ENCODE peak calls at places on chromosomes 16 and 17, in ten cellular contexts. One of them, this sample, is unnamed.

GRCh38 chr17:43966276-43966675 is 12.5 kb upstream of the PYY start:
- DNase-seq in foreskin fibroblast: no peak
- DNase-seq in AG09309: no peak
- DNase-seq in Calu3: peak; percentile 23
- DNase-seq in HuH-7.5: no peak
- DNase-seq in activated gamma-delta T cell: no peak
- DNase-seq in BE2C: no peak
- DNase-seq in activated T-helper 9 cell treated with anti-CD3 and anti-CD28 coated beads, Interleukin-2, amount 50 U/mL, for 16 hours: no peak
- DNase-seq in CD8-positive, alpha-beta T cell: no peak
- DNase-seq in fibroblast of gingiva: no peak
- DNase-seq in this sample: no peak

GRCh38 chr16:29198731-29199521 is 207.6 kb downstream of the NPIPB11 start:
- DNase-seq in foreskin fibroblast: no peak
- DNase-seq in AG09309: no peak
- DNase-seq in Calu3: no peak
- DNase-seq in HuH-7.5: no peak
- DNase-seq in activated gamma-delta T cell: no peak
- DNase-seq in BE2C: no peak
- DNase-seq in activated T-helper 9 cell treated with anti-CD3 and anti-CD28 coated beads, Interleukin-2, amount 50 U/mL, for 16 hours: no peak
- DNase-seq in CD8-positive, alpha-beta T cell: no peak
- DNase-seq in fibroblast of gingiva: no peak
- DNase-seq in this sample: no peak

GRCh38 chr16:1466968-1467521 is 7.8 kb downstream of the CLCN7 start:
- DNase-seq in foreskin fibroblast: no peak
- DNase-seq in AG09309: no peak
- DNase-seq in Calu3: peak; percentile 19
- DNase-seq in HuH-7.5: no peak
- DNase-seq in activated gamma-delta T cell: no peak
- DNase-seq in BE2C: no peak
- DNase-seq in activated T-helper 9 cell treated with anti-CD3 and anti-CD28 coated beads, Interleukin-2, amount 50 U/mL, for 16 hours: no peak
- DNase-seq in CD8-positive, alpha-beta T cell: no peak
- DNase-seq in fibroblast of gingiva: no peak
- DNase-seq in this sample: no peak

GRCh38 chr16:77784441-77785356 is 3.7 kb upstream of the VAT1L start:
- DNase-seq in foreskin fibroblast: no peak
- DNase-seq in AG09309: no peak
- DNase-seq in Calu3: no peak
- DNase-seq in HuH-7.5: no peak
- DNase-seq in activated gamma-delta T cell: no peak
- DNase-seq in BE2C: no peak
- DNase-seq in activated T-helper 9 cell treated with anti-CD3 and anti-CD28 coated beads, Interleukin-2, amount 50 U/mL, for 16 hours: no peak
- DNase-seq in CD8-positive, alpha-beta T cell: no peak
- DNase-seq in fibroblast of gingiva: no peak
- DNase-seq in this sample: no peak

GRCh38 chr17:49512296-49513043 is 17.4 kb downstream of the NGFR start:
- DNase-seq in foreskin fibroblast: no peak
- DNase-seq in AG09309: no peak
- DNase-seq in Calu3: no peak
- DNase-seq in HuH-7.5: no peak
- DNase-seq in activated gamma-delta T cell: no peak
- DNase-seq in BE2C: no peak
- DNase-seq in activated T-helper 9 cell treated with anti-CD3 and anti-CD28 coated beads, Interleukin-2, amount 50 U/mL, for 16 hours: no peak
- DNase-seq in CD8-positive, alpha-beta T cell: no peak
- DNase-seq in fibroblast of gingiva: no peak
- DNase-seq in this sample: no peak

GRCh38 chr16:89562027-89562599 is 1.6 kb downstream of the RPL13 start:
- DNase-seq in foreskin fibroblast: no peak
- DNase-seq in AG09309: no peak
- DNase-seq in Calu3: peak; percentile 54
- DNase-seq in HuH-7.5: no peak
- DNase-seq in activated gamma-delta T cell: no peak
- DNase-seq in BE2C: no peak
- DNase-seq in activated T-helper 9 cell treated with anti-CD3 and anti-CD28 coated beads, Interleukin-2, amount 50 U/mL, for 16 hours: no peak
- DNase-seq in CD8-positive, alpha-beta T cell: no peak
- DNase-seq in fibroblast of gingiva: no peak
- DNase-seq in this sample: no peak

GRCh38 chr17:82602986-82603385 is 45.3 kb downstream of the WDR45B start:
- DNase-seq in foreskin fibroblast: no peak
- DNase-seq in AG09309: no peak
- DNase-seq in Calu3: no peak
- DNase-seq in HuH-7.5: no peak
- DNase-seq in activated gamma-delta T cell: no peak
- DNase-seq in BE2C: no peak
- DNase-seq in activated T-helper 9 cell treated with anti-CD3 and anti-CD28 coated beads, Interleukin-2, amount 50 U/mL, for 16 hours: no peak
- DNase-seq in CD8-positive, alpha-beta T cell: no peak
- DNase-seq in fibroblast of gingiva: no peak
- DNase-seq in this sample: no peak

GRCh38 chr17:82047379-82047778 is 4.2 kb downstream of the RFNG start:
- DNase-seq in foreskin fibroblast: no peak
- DNase-seq in AG09309: no peak
- DNase-seq in Calu3: no peak
- DNase-seq in HuH-7.5: no peak
- DNase-seq in activated gamma-delta T cell: no peak
- DNase-seq in BE2C: no peak
- DNase-seq in activated T-helper 9 cell treated with anti-CD3 and anti-CD28 coated beads, Interleukin-2, amount 50 U/mL, for 16 hours: no peak
- DNase-seq in CD8-positive, alpha-beta T cell: no peak
- DNase-seq in fibroblast of gingiva: no peak
- DNase-seq in this sample: no peak

GRCh38 chr17:19933633-19934032 is 44.0 kb downstream of the AKAP10 start:
- DNase-seq in foreskin fibroblast: no peak
- DNase-seq in AG09309: no peak
- DNase-seq in Calu3: no peak
- DNase-seq in HuH-7.5: no peak
- DNase-seq in activated gamma-delta T cell: no peak
- DNase-seq in BE2C: no peak
- DNase-seq in activated T-helper 9 cell treated with anti-CD3 and anti-CD28 coated beads, Interleukin-2, amount 50 U/mL, for 16 hours: no peak
- DNase-seq in CD8-positive, alpha-beta T cell: no peak
- DNase-seq in fibroblast of gingiva: no peak
- DNase-seq in this sample: no peak

GRCh38 chr17:63490321-63490720 is 13.5 kb downstream of the ACE start:
- DNase-seq in foreskin fibroblast: no peak
- DNase-seq in AG09309: no peak
- DNase-seq in Calu3: no peak
- DNase-seq in HuH-7.5: no peak
- DNase-seq in activated gamma-delta T cell: no peak
- DNase-seq in BE2C: no peak
- DNase-seq in activated T-helper 9 cell treated with anti-CD3 and anti-CD28 coated beads, Interleukin-2, amount 50 U/mL, for 16 hours: no peak
- DNase-seq in CD8-positive, alpha-beta T cell: no peak
- DNase-seq in fibroblast of gingiva: no peak
- DNase-seq in this sample: peak; percentile 48

GRCh38 chr16:62392698-62393097 is 356.5 kb upstream of the CDH8 start:
- DNase-seq in foreskin fibroblast: no peak
- DNase-seq in AG09309: no peak
- DNase-seq in Calu3: no peak
- DNase-seq in HuH-7.5: no peak
- DNase-seq in activated gamma-delta T cell: no peak
- DNase-seq in BE2C: no peak
- DNase-seq in activated T-helper 9 cell treated with anti-CD3 and anti-CD28 coated beads, Interleukin-2, amount 50 U/mL, for 16 hours: no peak
- DNase-seq in CD8-positive, alpha-beta T cell: no peak
- DNase-seq in fibroblast of gingiva: no peak
- DNase-seq in this sample: no peak

GRCh38 chr17:10061131-10061581 is 137.2 kb downstream of the GAS7 start:
- DNase-seq in foreskin fibroblast: peak; percentile 42
- DNase-seq in AG09309: peak; percentile 54
- DNase-seq in Calu3: no peak
- DNase-seq in HuH-7.5: no peak
- DNase-seq in activated gamma-delta T cell: no peak
- DNase-seq in BE2C: no peak
- DNase-seq in activated T-helper 9 cell treated with anti-CD3 and anti-CD28 coated beads, Interleukin-2, amount 50 U/mL, for 16 hours: no peak
- DNase-seq in CD8-positive, alpha-beta T cell: no peak
- DNase-seq in fibroblast of gingiva: peak; percentile 86
- DNase-seq in this sample: no peak

GRCh38 chr16:57544129-57544653 is 1.7 kb downstream of the ADGRG5 start:
- DNase-seq in foreskin fibroblast: no peak
- DNase-seq in AG09309: no peak
- DNase-seq in Calu3: no peak
- DNase-seq in HuH-7.5: no peak
- DNase-seq in activated gamma-delta T cell: no peak
- DNase-seq in BE2C: no peak
- DNase-seq in activated T-helper 9 cell treated with anti-CD3 and anti-CD28 coated beads, Interleukin-2, amount 50 U/mL, for 16 hours: no peak
- DNase-seq in CD8-positive, alpha-beta T cell: no peak
- DNase-seq in fibroblast of gingiva: no peak
- DNase-seq in this sample: no peak

GRCh38 chr17:60959696-60960095 is 282.0 kb downstream of the BCAS3 start:
- DNase-seq in foreskin fibroblast: no peak
- DNase-seq in AG09309: no peak
- DNase-seq in Calu3: no peak
- DNase-seq in HuH-7.5: no peak
- DNase-seq in activated gamma-delta T cell: no peak
- DNase-seq in BE2C: no peak
- DNase-seq in activated T-helper 9 cell treated with anti-CD3 and anti-CD28 coated beads, Interleukin-2, amount 50 U/mL, for 16 hours: no peak
- DNase-seq in CD8-positive, alpha-beta T cell: no peak
- DNase-seq in fibroblast of gingiva: no peak
- DNase-seq in this sample: no peak

GRCh38 chr17:73436966-73437365 is 125.2 kb upstream of the CDC42EP4 start:
- DNase-seq in foreskin fibroblast: no peak
- DNase-seq in AG09309: no peak
- DNase-seq in Calu3: no peak
- DNase-seq in HuH-7.5: no peak
- DNase-seq in activated gamma-delta T cell: no peak
- DNase-seq in BE2C: no peak
- DNase-seq in activated T-helper 9 cell treated with anti-CD3 and anti-CD28 coated beads, Interleukin-2, amount 50 U/mL, for 16 hours: no peak
- DNase-seq in CD8-positive, alpha-beta T cell: no peak
- DNase-seq in fibroblast of gingiva: no peak
- DNase-seq in this sample: no peak

GRCh38 chr17:45907720-45908395 is 13.5 kb downstream of the MAPT start:
- DNase-seq in foreskin fibroblast: no peak
- DNase-seq in AG09309: no peak
- DNase-seq in Calu3: no peak
- DNase-seq in HuH-7.5: no peak
- DNase-seq in activated gamma-delta T cell: no peak
- DNase-seq in BE2C: peak; percentile 34
- DNase-seq in activated T-helper 9 cell treated with anti-CD3 and anti-CD28 coated beads, Interleukin-2, amount 50 U/mL, for 16 hours: no peak
- DNase-seq in CD8-positive, alpha-beta T cell: no peak
- DNase-seq in fibroblast of gingiva: no peak
- DNase-seq in this sample: no peak

GRCh38 chr16:2981177-2981898 is 1.1 kb upstream of the PKMYT1 start:
- DNase-seq in foreskin fibroblast: no peak
- DNase-seq in AG09309: no peak
- DNase-seq in Calu3: no peak
- DNase-seq in HuH-7.5: no peak
- DNase-seq in activated gamma-delta T cell: no peak
- DNase-seq in BE2C: no peak
- DNase-seq in activated T-helper 9 cell treated with anti-CD3 and anti-CD28 coated beads, Interleukin-2, amount 50 U/mL, for 16 hours: no peak
- DNase-seq in CD8-positive, alpha-beta T cell: no peak
- DNase-seq in fibroblast of gingiva: no peak
- DNase-seq in this sample: no peak

GRCh38 chr17:10683853-10684252 is 13.5 kb downstream of the SCO1 start:
- DNase-seq in foreskin fibroblast: no peak
- DNase-seq in AG09309: peak; percentile 28
- DNase-seq in Calu3: no peak
- DNase-seq in HuH-7.5: no peak
- DNase-seq in activated gamma-delta T cell: no peak
- DNase-seq in BE2C: no peak
- DNase-seq in activated T-helper 9 cell treated with anti-CD3 and anti-CD28 coated beads, Interleukin-2, amount 50 U/mL, for 16 hours: no peak
- DNase-seq in CD8-positive, alpha-beta T cell: no peak
- DNase-seq in fibroblast of gingiva: peak; percentile 48
- DNase-seq in this sample: no peak

GRCh38 chr17:40555296-40556190 is 9.7 kb downstream of the CCR7 start:
- DNase-seq in foreskin fibroblast: no peak
- DNase-seq in AG09309: no peak
- DNase-seq in Calu3: no peak
- DNase-seq in HuH-7.5: no peak
- DNase-seq in activated gamma-delta T cell: no peak
- DNase-seq in BE2C: no peak
- DNase-seq in activated T-helper 9 cell treated with anti-CD3 and anti-CD28 coated beads, Interleukin-2, amount 50 U/mL, for 16 hours: no peak
- DNase-seq in CD8-positive, alpha-beta T cell: no peak
- DNase-seq in fibroblast of gingiva: no peak
- DNase-seq in this sample: no peak

GRCh38 chr17:82309656-82310570 is 7.5 kb downstream of the CD7 start:
- DNase-seq in foreskin fibroblast: no peak
- DNase-seq in AG09309: no peak
- DNase-seq in Calu3: no peak
- DNase-seq in HuH-7.5: peak; percentile 85
- DNase-seq in activated gamma-delta T cell: no peak
- DNase-seq in BE2C: no peak
- DNase-seq in activated T-helper 9 cell treated with anti-CD3 and anti-CD28 coated beads, Interleukin-2, amount 50 U/mL, for 16 hours: no peak
- DNase-seq in CD8-positive, alpha-beta T cell: no peak
- DNase-seq in fibroblast of gingiva: no peak
- DNase-seq in this sample: no peak

This sample was measured in thyroid gland.